ENCODE peak calls at places on chromosomes 12 and 14, in four cellular contexts. P, V, D and X are unnamed samples.

GRCh38 chr14:73753043-73753886 is 39.1 kb upstream of the PNMA1 start:
- DNase-seq in D (no peak), V (peak), P (no peak), X (peak)

GRCh38 chr12:100962086-100962712 is 167.6 kb downstream of the ANO4 start:
- DNase-seq in P (no peak), V (no peak), D (no peak), X (no peak)

GRCh38 chr12:10448236-10448635 is 4.9 kb downstream of the KLRC1 start:
- DNase-seq in D (no peak), V (no peak), P (no peak), X (no peak)

GRCh38 chr12:101230547-101230946 is 20.5 kb upstream of the SLC5A8 start:
- DNase-seq in P (no peak), V (no peak), D (peak), X (no peak)

GRCh38 chr12:51428256-51428655 is 3.6 kb downstream of the SLC4A8 start:
- DNase-seq in P (no peak), V (no peak), D (no peak), X (no peak)

GRCh38 chr12:68111995-68112394 is 47.5 kb downstream of the IFNG start:
- DNase-seq in D (no peak), P (no peak), V (no peak), X (no peak)

GRCh38 chr12:83700858-83701257 is 1014.2 kb downstream of the TMTC2 start:
- DNase-seq in V (no peak), D (no peak), P (no peak), X (no peak)

GRCh38 chr12:112537710-112538396 is 119.1 kb downstream of the PTPN11 start:
- DNase-seq in V (peak), D (peak), P (no peak), X (no peak)

GRCh38 chr14:56854325-56854724 is 44.0 kb upstream of the OTX2 start:
- DNase-seq in V (no peak), P (no peak), D (no peak), X (no peak)

GRCh38 chr12:96327346-96327745 is 72.9 kb downstream of the CDK17 start:
- DNase-seq in V (no peak), P (no peak), D (no peak), X (no peak)

GRCh38 chr14:20455355-20456300 is 602 bp downstream of the APEX1 start:
- DNase-seq in V (no peak), D (peak), P (peak), X (peak)

GRCh38 chr12:99611117-99611516 is 36.4 kb upstream of the GARIN6 start:
- DNase-seq in V (no peak), D (no peak), P (no peak), X (no peak)

GRCh38 chr12:100533326-100533725 is 40.2 kb upstream of the GAS2L3 start:
- DNase-seq in P (no peak), V (no peak), D (no peak), X (no peak)

GRCh38 chr12:12272869-12273268 is 6.0 kb upstream of the LRP6 start:
- DNase-seq in V (no peak), D (no peak), P (no peak), X (no peak)

GRCh38 chr12:80064269-80064668 is 35.1 kb upstream of the OTOGL start:
- DNase-seq in D (peak), P (no peak), V (no peak), X (no peak)
- TF ChIP-seq MAZ in D (no peak), P (no peak), V (no peak), X (no peak)

DNA sequence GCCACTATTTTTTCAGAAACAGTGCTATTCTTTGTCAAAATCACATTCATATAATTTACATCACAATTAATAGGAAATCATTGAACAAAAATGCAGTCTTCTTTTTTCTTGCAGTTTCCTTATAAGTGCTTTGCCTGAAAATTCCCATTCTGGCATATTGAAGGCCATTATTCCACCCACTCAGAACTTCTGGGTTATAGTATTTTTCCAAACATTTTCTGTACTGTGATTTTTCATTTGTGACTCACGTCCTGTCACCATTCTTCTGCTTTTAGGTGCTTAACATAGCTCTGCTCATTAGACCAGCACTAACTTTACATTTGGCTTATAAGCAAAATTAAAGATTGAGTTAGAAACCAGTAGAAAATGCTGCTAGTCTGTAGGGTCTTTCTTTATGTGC is 241.0 kb upstream of the NPAS3 start:
- DNase-seq in P (no peak), D (peak), V (no peak), X (no peak)
- TF ChIP-seq MAZ in P (no peak), D (no peak), V (no peak), X (no peak)

DNA sequence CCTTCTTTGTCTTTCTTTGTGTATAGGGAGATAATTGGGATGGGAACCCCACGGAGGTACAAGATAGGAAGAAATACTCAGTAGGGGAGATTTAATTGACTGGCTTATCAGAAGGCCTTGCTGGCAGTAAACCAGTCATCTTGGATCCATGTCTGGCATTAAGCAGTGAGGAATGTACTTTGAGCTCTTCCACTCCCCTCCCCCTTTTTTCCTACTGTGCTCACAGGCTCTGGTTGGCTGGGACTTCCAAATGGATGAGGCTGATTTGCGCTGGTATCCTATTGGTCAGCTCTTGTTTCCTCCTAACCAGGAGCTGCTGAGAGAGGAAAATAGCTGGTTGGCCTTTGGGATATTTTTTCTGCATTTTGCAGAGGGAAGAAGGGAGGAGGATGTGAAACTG is 24.7 kb downstream of the NGDN start:
- DNase-seq in P (no peak), D (peak), V (peak), X (no peak)
- TF ChIP-seq MAZ in P (no peak), D (no peak), V (no peak), X (no peak)

GRCh38 chr12:31234053-31234835 is 91.7 kb downstream of the SINHCAF start:
- DNase-seq in V (no peak), P (no peak), D (no peak), X (no peak)
- TF ChIP-seq MAZ in V (no peak), P (no peak), D (no peak), X (no peak)

GRCh38 chr14:105857816-105858675 is 331.7 kb downstream of the TMEM121 start:
- DNase-seq in P (no peak), D (no peak), V (no peak), X (no peak)
- TF ChIP-seq MAZ in P (no peak), D (no peak), V (no peak), X (no peak)

GRCh38 chr14:95319312-95320075 is at the start of gene CLMN:
- DNase-seq in V (no peak), D (peak), P (peak), X (peak)
- TF ChIP-seq MAZ in V (no peak), D (no peak), P (no peak), X (no peak)

GRCh38 chr14:33110737-33111443 is 172.2 kb downstream of the NPAS3 start:
- DNase-seq in D (no peak), P (no peak), V (no peak), X (no peak)
- TF ChIP-seq MAZ in D (no peak), P (no peak), V (no peak), X (no peak)

GRCh38 chr12:13982010-13982409 is 608 bp upstream of the GRIN2B start:
- DNase-seq in V (no peak), P (peak), D (no peak), X (peak)

GRCh38 chr12:13980548-13981295 is 680 bp downstream of the GRIN2B start:
- DNase-seq in P (peak), V (no peak), D (no peak), X (no peak)

GRCh38 chr12:13976880-13977279 is 4.5 kb downstream of the GRIN2B start:
- DNase-seq in P (no peak), V (no peak), D (no peak), X (no peak)

GRCh38 chr12:13986031-13986430 is 4.6 kb upstream of the GRIN2B start:
- DNase-seq in V (no peak), P (no peak), D (no peak), X (no peak)

GRCh38 chr12:13981296-13981962 is at the start of gene GRIN2B:
- DNase-seq in D (no peak), V (no peak), P (peak), X (no peak)
- TF ChIP-seq MAZ in D (no peak), V (no peak), P (no peak), X (no peak)